ENCODE peak calls at places on chromosomes 2 and 18, in seven cellular contexts. T is OCI-LY7, L is esophagus squamous epithelium, K is tibial nerve, Q is PC-9, B is tibial artery, Z is astrocyte. S is an unnamed sample.

GRCh38 chr2:43399515-43400245 is 173.3 kb upstream of the ZFP36L2 start:
- DNase-seq in T (no peak), L (no peak), K (no peak), Q (no peak), B (no peak), Z (peak; percentile 86), S (no peak)

GRCh38 chr2:223460774-223461211 is 141.4 kb downstream of the SCG2 start:
- DNase-seq in T (no peak), L (no peak), K (no peak), Q (peak; percentile 27), B (no peak), Z (peak; percentile 75), S (no peak)

GRCh38 chr2:236568068-236568921 is 1.3 kb upstream of the ACKR3 start:
- DNase-seq in T (no peak), L (no peak), K (peak; percentile 50), Q (peak; percentile 47), B (peak; percentile 48), Z (no peak), S (no peak)

GRCh38 chr2:74001781-74002514 is 17.2 kb downstream of the TET3 start:
- DNase-seq in T (peak; percentile 20), L (no peak), K (no peak), Q (no peak), B (no peak), Z (no peak), S (peak; percentile 65)

GRCh38 chr2:216799873-216800421 is 59.9 kb downstream of the TNP1 start:
- DNase-seq in T (no peak), L (no peak), K (no peak), Q (no peak), B (peak; percentile 77), Z (peak; percentile 55), S (no peak)

GRCh38 chr18:79548986-79549637 is 130.5 kb upstream of the CTDP1 start:
- DNase-seq in T (no peak), L (no peak), K (no peak), Q (no peak), B (no peak), Z (no peak), S (no peak)

GRCh38 chr2:182015334-182016109 is 29.9 kb downstream of the PPP1R1C start:
- DNase-seq in T (no peak), L (no peak), K (no peak), Q (no peak), B (no peak), Z (peak; percentile 87), S (no peak)

GRCh38 chr2:220394433-220394832 is 767.0 kb downstream of the SLC4A3 start:
- DNase-seq in T (no peak), L (no peak), K (no peak), Q (peak; percentile 22), B (peak; percentile 23), Z (peak; percentile 57), S (no peak)

GRCh38 chr2:34734042-34734441 is 1134.9 kb upstream of the FAM98A start:
- DNase-seq in T (no peak), L (no peak), K (no peak), Q (no peak), B (no peak), Z (no peak), S (no peak)

GRCh38 chr2:113705982-113706523 is 50.4 kb downstream of the SLC35F5 start:
- DNase-seq in T (no peak), L (no peak), K (no peak), Q (no peak), B (no peak), Z (no peak), S (no peak)

GRCh38 chr2:209638346-209638745 is 133.3 kb upstream of the UNC80 start:
- DNase-seq in T (no peak), L (no peak), K (no peak), Q (peak; percentile 13), B (no peak), Z (peak; percentile 65), S (no peak)

GRCh38 chr2:164722604-164723338 is 101.5 kb upstream of the GRB14 start:
- DNase-seq in T (no peak), L (no peak), K (no peak), Q (no peak), B (no peak), Z (no peak), S (no peak)

GRCh38 chr2:99336780-99337163 is 417 bp upstream of the EIF5B start:
- DNase-seq in T (no peak), L (no peak), K (no peak), Q (no peak), B (no peak), Z (no peak), S (no peak)

GRCh38 chr2:70944291-70944690 is 8.6 kb downstream of the ATP6V1B1 start:
- DNase-seq in T (no peak), L (no peak), K (no peak), Q (no peak), B (no peak), Z (no peak), S (no peak)

GRCh38 chr2:26889796-26890195 is 41.9 kb downstream of the DPYSL5 start:
- DNase-seq in T (no peak), L (no peak), K (no peak), Q (no peak), B (no peak), Z (no peak), S (no peak)

GRCh38 chr18:26307161-26307773 is 81.0 kb downstream of the TAF4B start:
- DNase-seq in T (peak; percentile 72), L (no peak), K (peak; percentile 32), Q (peak; percentile 5), B (no peak), Z (peak; percentile 26), S (no peak)

GRCh38 chr2:237931205-237931721 is 35.6 kb upstream of the UBE2F start:
- DNase-seq in T (no peak), L (no peak), K (no peak), Q (no peak), B (no peak), Z (peak; percentile 45), S (no peak)

GRCh38 chr2:186691231-186691630 is 2.6 kb upstream of the FAM171B start:
- DNase-seq in T (no peak), L (no peak), K (no peak), Q (no peak), B (no peak), Z (no peak), S (no peak)

DNA sequence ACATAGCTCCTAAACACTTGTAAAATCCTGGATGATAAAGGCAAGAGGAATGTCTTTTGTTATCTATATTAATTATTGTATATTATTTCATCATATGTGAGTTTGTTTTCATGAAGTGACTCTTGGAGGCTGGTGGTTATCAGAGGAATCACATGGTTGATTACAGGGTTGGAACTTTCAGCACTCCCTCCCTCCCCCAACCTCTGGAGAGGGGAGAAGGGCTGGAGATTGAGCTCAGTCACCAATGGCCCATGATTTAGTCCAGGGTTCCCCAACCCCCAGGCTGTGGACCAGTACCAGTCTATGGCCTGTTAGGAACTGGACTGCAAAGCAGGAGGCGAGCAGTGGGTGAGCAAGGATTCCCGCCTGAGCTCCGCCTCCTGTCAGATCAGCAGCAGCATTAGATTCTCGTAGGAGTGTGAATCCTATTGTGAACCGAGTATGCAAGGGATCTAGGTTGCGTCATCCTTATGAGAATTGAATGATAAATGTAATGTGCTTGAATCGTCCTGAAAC is 37.7 kb downstream of the FBXO48 start:
- DNase-seq in T (no peak), L (no peak), K (no peak), Q (no peak), B (no peak), Z (no peak), S (no peak)
- H3K4me1 ChIP-seq in T (peaks cover 47% of the 10 kb centered on the region), L (peaks cover 24% of the 10 kb centered on the region), K (peaks cover 19% of the 10 kb centered on the region), Q (no peaks in the 10 kb centered on the region), B (no peaks in the 10 kb centered on the region), Z (no peaks in the 10 kb centered on the region), S (peaks cover 20% of the 10 kb centered on the region)

GRCh38 chr2:240764605-240765004 is 55.4 kb downstream of the KIF1A start:
- DNase-seq in T (no peak), L (no peak), K (no peak), Q (no peak), B (no peak), Z (no peak), S (no peak)
- H3K36me3 ChIP-seq in T (no peaks in the 10 kb centered on the region), L (no peaks in the 10 kb centered on the region), K (no peaks in the 10 kb centered on the region), Q (no peaks in the 10 kb centered on the region), B (no peaks in the 10 kb centered on the region), Z (no peaks in the 10 kb centered on the region), S (no peaks in the 10 kb centered on the region)

GRCh38 chr2:240959941-240960308 is 38.5 kb upstream of the SNED1 start:
- DNase-seq in T (no peak), L (no peak), K (peak; percentile 6), Q (no peak), B (peak; percentile 3), Z (no peak), S (no peak)

GRCh38 chr2:240962371-240963064 is 35.9 kb upstream of the SNED1 start:
- DNase-seq in T (no peak), L (no peak), K (peak; percentile 52), Q (no peak), B (peak; percentile 28), Z (no peak), S (no peak)

GRCh38 chr2:240960309-240960962 is 38.0 kb upstream of the SNED1 start:
- DNase-seq in T (no peak), L (no peak), K (peak; percentile 36), Q (no peak), B (peak; percentile 5), Z (no peak), S (no peak)

GRCh38 chr2:240961878-240962277 is 36.5 kb upstream of the SNED1 start:
- DNase-seq in T (no peak), L (no peak), K (peak; percentile 4), Q (no peak), B (no peak), Z (no peak), S (no peak)

DNA sequence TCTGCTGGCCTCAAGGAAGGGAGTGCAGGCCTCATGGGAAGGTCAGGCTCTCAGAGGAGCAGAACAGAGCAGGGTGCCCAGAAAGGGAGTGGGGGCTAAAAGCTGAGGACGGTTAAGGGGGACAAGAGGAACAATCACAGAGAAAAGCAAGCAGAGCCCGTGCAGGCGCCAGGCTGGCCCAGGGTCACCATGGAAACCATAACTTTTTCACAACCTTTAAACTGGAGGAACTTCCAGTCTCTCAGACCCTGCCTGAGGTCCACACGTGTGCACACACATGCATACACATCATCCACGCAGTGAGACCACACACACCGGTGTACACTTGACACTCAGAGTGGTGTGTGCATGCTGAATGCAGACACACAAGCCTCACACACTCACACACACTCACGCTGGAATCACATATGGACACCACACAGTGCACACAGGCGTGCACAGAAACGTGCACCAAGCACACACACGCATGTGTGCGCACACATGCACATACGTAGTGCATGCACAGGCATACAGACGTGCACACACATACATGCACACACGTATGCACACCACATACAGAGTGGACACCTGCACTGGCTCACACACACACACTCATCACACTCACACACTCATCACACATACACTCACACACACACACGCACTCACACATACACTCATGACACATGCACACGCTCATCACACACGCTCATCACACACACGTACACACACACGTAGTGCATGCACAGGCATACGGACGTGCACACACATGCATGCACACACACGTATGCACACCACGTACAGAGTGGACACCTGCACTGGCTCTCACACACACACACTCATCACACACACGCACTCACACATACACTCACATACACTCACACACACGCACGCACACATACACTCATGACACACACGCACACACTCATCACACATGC is 37.2 kb upstream of the SNED1 start:
- DNase-seq in T (no peak), L (no peak), K (peak; percentile 11), Q (no peak), B (peak; percentile 19), Z (no peak), S (no peak)
- H3K27ac ChIP-seq in T (no peak overlapping the region), L (no peak overlapping the region), K (peak overlapping the region; percentile 70), Q (no peak overlapping the region), B (no peak overlapping the region), Z (no peak overlapping the region), S (no peak overlapping the region)

DNA sequence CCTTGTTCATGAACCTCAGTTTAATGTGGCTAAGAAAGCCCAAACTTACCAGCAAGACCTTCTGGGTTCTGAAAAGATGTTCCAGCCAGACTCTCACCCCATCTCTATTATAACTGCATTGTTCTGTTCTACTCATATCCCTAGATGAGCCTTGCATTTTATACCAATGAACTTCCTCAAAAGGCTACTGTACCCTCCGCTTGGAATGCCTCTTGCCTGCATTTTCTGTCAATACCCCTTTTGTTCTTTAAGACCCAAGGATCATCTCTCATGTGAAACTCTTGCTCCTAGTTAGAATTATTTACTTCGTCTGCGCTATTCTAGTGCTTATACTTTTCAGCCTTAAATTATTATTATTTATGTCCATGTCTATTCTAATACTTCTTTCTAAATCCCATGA is 181.5 kb downstream of the MYO3B start:
- DNase-seq in T (no peak), L (no peak), K (no peak), Q (no peak), B (no peak), Z (no peak), S (no peak)
- H3K4me1 ChIP-seq in T (peaks cover 11% of the 10 kb centered on the region), L (no peaks in the 10 kb centered on the region), K (no peaks in the 10 kb centered on the region), Q (no peaks in the 10 kb centered on the region), B (no peaks in the 10 kb centered on the region), Z (no peaks in the 10 kb centered on the region), S (no peaks in the 10 kb centered on the region)